ENCODE peak calls at places on chromosomes 16 and 17, in nine cellular contexts. U, I, A, N, L, P, H, Q and K are unnamed samples.

GRCh38 chr16:18037051-18037450 is 299.5 kb downstream of the NPIPA8 start:
- DNase-seq in I (no peak), P (no peak), N (no peak), H (no peak), A (no peak), Q (no peak), L (no peak), U (no peak), K (no peak)

GRCh38 chr17:28646039-28646754 is 1.2 kb upstream of the BLTP2 start:
- DNase-seq in Q (no peak), H (no peak), I (no peak), N (no peak), A (no peak), P (no peak), L (peak; percentile 24), U (no peak), K (no peak)

GRCh38 chr17:79830763-79831366 is 8.4 kb downstream of the CBX4 start:
- DNase-seq in H (no peak), Q (no peak), A (no peak), N (no peak), I (no peak), L (no peak), P (no peak), U (no peak), K (no peak)

GRCh38 chr16:20911361-20911760 is 10.8 kb downstream of the LYRM1 start:
- DNase-seq in L (no peak), N (no peak), A (no peak), Q (no peak), I (no peak), H (no peak), U (no peak), P (no peak), K (no peak)

GRCh38 chr17:78343099-78343432 is 16.8 kb downstream of the SOCS3 start:
- DNase-seq in I (no peak), P (peak; percentile 91), U (peak; percentile 91), A (no peak), Q (peak; percentile 72), N (peak; percentile 62), L (peak; percentile 60), H (peak; percentile 91), K (peak; percentile 52)

GRCh38 chr16:79083879-79084278 is 516.7 kb downstream of the MAF start:
- DNase-seq in U (no peak), P (no peak), L (no peak), H (no peak), I (no peak), N (no peak), A (no peak), Q (no peak), K (no peak)

GRCh38 chr17:1107777-1108559 is 71.8 kb downstream of the ABR start:
- DNase-seq in A (no peak), U (no peak), Q (no peak), P (no peak), H (peak; percentile 84), L (peak; percentile 70), I (no peak), N (no peak), K (no peak)

GRCh38 chr17:2853722-2854580 is 57.7 kb downstream of the RAP1GAP2 start:
- DNase-seq in N (peak; percentile 88), H (peak; percentile 79), L (peak; percentile 65), I (peak; percentile 16), A (no peak), Q (peak; percentile 60), P (peak; percentile 82), U (no peak), K (peak; percentile 55)

GRCh38 chr17:72846399-72846798 is 246.1 kb downstream of the SLC39A11 start:
- DNase-seq in U (no peak), N (no peak), Q (no peak), A (no peak), P (no peak), L (no peak), I (no peak), H (no peak), K (no peak)

GRCh38 chr16:5979905-5980550 is 882.4 kb upstream of the EEF2KMT start:
- DNase-seq in P (no peak), H (no peak), I (no peak), U (no peak), L (peak; percentile 10), A (no peak), N (no peak), Q (peak; percentile 6), K (no peak)

GRCh38 chr16:85302018-85302847 is 190.0 kb upstream of the CIBAR2 start:
- DNase-seq in A (no peak), H (no peak), L (no peak), N (no peak), I (no peak), Q (no peak), U (no peak), P (no peak), K (no peak)

GRCh38 chr16:25198021-25198420 is 18.7 kb upstream of the AQP8 start:
- DNase-seq in L (no peak), I (no peak), N (no peak), Q (no peak), A (no peak), P (no peak), U (no peak), H (no peak), K (no peak)

GRCh38 chr17:12622726-12623125 is 43.0 kb upstream of the MYOCD start:
- DNase-seq in P (no peak), Q (no peak), L (no peak), U (no peak), I (no peak), A (no peak), N (no peak), H (no peak), K (no peak)

GRCh38 chr16:49947907-49948678 is 76.9 kb upstream of the CNEP1R1 start:
- DNase-seq in A (no peak), Q (no peak), U (no peak), N (no peak), H (no peak), P (no peak), L (no peak), I (no peak), K (no peak)

DNA sequence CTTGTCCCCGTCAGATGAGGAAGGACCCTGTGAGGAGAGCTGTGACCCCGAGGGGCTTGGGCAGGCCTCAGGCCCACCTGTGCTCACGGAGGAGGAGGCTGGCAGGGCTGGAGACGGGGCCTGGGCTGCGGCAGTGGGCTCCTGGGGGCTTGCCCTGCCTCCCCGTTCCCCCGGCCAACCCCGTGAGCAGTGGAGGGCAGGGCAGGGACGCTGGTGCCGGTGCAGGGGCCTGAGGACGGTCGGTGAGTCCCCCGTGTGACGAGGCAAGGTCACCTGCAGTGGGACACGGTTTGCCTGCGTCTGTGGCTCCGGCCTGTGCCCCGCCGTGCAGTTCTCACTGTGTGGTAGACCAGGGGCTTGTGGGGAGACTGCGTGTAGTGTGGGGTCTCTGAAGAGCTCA is 8.3 kb upstream of the RHOT2 start:
- DNase-seq in A (no peak), U (no peak), Q (no peak), I (no peak), N (no peak), H (no peak), L (no peak), P (no peak), K (no peak)
- H3K27ac ChIP-seq in A (no peak overlapping the region), U (peak overlapping the region; percentile 71), Q (no peak overlapping the region), I (no peak overlapping the region), N (peak overlapping the region; percentile 96), H (no peak overlapping the region), L (no peak overlapping the region), P (no peak overlapping the region), K (peak overlapping the region; percentile 83)

DNA sequence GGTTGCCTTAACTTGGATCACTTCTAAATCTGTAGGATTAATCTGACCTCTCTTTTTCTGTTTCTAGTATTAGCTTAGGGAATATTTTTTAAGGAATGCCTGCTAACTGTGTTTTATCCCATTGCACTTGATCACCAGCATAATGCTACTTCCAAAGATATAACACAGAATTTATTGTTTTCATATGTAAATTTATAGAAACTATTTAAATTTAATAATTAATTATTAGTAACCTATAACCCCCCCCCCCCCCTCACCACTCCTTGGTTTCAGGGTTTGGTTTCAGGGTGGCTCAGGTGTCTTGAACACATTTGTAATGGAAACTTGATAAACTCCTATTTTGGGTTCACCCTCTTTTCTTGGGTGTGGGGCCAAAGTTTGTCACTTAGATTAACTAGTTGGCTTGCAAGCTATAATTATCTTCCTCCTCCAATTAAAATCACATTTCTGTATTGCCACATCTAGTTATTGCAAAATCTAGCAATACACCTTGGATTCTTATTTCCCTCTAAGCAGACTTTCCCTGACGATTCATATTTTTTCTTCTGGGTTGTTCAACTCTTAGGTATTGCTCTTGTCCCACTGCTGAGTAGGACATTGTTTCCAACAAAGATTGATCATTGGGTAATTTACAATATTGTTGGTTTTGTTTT is 18.3 kb downstream of the KRT12 start:
- DNase-seq in I (no peak), A (no peak), N (no peak), H (no peak), Q (no peak), U (no peak), P (no peak), L (no peak), K (no peak)
- TF ChIP-seq POLR2AphosphoS5 in I (no peak), A (no peak), N (no peak), H (no peak), Q (no peak), U (no peak), P (no peak), L (no peak), K (no peak)

GRCh38 chr17:43018932-43019331 is 3.3 kb downstream of the VAT1 start:
- DNase-seq in Q (no peak), L (no peak), H (no peak), N (no peak), A (no peak), U (no peak), I (no peak), P (no peak), K (no peak)
- H3K27ac ChIP-seq in Q (no peak overlapping the region), L (peak overlapping the region; percentile 85), H (no peak overlapping the region), N (peak overlapping the region; percentile 85), A (peak overlapping the region; percentile 93), U (peak overlapping the region; percentile 90), I (no peak overlapping the region), P (peak overlapping the region; percentile 91), K (peak overlapping the region; percentile 89)

GRCh38 chr17:64172510-64172909 is 42.6 kb upstream of the ERN1 start:
- DNase-seq in N (no peak), I (no peak), L (no peak), Q (no peak), H (no peak), U (no peak), P (no peak), A (no peak), K (no peak)
- TF ChIP-seq POLR2AphosphoS5 in N (no peak), I (no peak), L (no peak), Q (no peak), H (peak; percentile 38), U (no peak), P (no peak), A (no peak), K (no peak)

DNA sequence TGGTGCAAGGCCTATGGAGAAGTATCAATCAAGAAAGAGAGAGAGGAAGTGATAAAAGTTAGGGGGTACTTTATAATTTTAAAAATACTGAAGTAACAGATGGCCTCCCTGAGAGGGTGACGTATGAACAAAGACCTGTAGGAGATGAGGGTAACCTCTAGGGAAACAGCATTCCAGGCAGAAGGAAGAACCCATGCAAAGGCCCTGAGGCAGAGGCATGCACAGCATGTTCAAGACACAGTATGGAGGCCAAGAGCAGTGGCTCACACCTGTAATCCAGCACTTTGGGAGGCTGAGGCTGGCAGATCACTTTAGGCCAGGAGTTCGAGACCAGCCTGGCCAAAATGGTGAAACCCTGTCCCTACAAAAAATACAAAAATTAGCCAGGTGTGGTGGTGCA is 192.6 kb upstream of the AXIN2 start:
- DNase-seq in A (no peak), U (no peak), Q (no peak), P (no peak), H (no peak), N (no peak), L (no peak), I (no peak), K (no peak)
- H3K27ac ChIP-seq in A (no peak overlapping the region), U (no peak overlapping the region), Q (no peak overlapping the region), P (no peak overlapping the region), H (no peak overlapping the region), N (no peak overlapping the region), L (no peak overlapping the region), I (no peak overlapping the region), K (no peak overlapping the region)